ENCODE peak calls at places on chromosomes 13 and 19, in five cellular contexts. W, V, G, D and M are unnamed samples.
A peak's percentile ranks its signal among the peaks of the same experiment; 100 is the strongest.

GRCh38 chr13:64662887-64663593 is 2567.1 kb downstream of the PCDH9 start:
- DNase-seq in W (no peak), V (no peak), G (no peak), D (no peak), M (no peak)

GRCh38 chr13:51803018-51803417 is 945 bp downstream of the DHRS12 start:
- DNase-seq in W (peak; percentile 54), V (no peak), G (no peak), D (no peak), M (no peak)

GRCh38 chr13:46392967-46393366 is 5.9 kb upstream of the RUBCNL start:
- DNase-seq in W (no peak), V (no peak), G (no peak), D (no peak), M (no peak)

GRCh38 chr13:110312669-110313031 is 5.6 kb downstream of the COL4A2 start:
- DNase-seq in W (no peak), V (no peak), G (peak; percentile 93), D (no peak), M (no peak)

GRCh38 chr19:34972163-34972705 is 8.2 kb upstream of the ZNF792 start:
- DNase-seq in W (no peak), V (no peak), G (no peak), D (no peak), M (no peak)

GRCh38 chr19:28929026-28929425 is 283.9 kb downstream of the UQCRFS1 start:
- DNase-seq in W (no peak), V (no peak), G (peak; percentile 38), D (no peak), M (no peak)

GRCh38 chr19:47693489-47693888 is 19.7 kb upstream of the EHD2 start:
- DNase-seq in W (no peak), V (no peak), G (no peak), D (no peak), M (no peak)

GRCh38 chr19:37655689-37656491 is 625 bp upstream of the ZFP30 start:
- DNase-seq in W (peak; percentile 87), V (peak; percentile 90), G (peak; percentile 87), D (peak; percentile 90), M (peak; percentile 80)

GRCh38 chr13:112510002-112510780 is 77.8 kb downstream of the TUBGCP3 start:
- DNase-seq in W (peak; percentile 95), V (peak; percentile 60), G (peak; percentile 67), D (peak; percentile 59), M (no peak)

GRCh38 chr13:20358022-20358421 is 125.9 kb upstream of the GJB6 start:
- DNase-seq in W (no peak), V (no peak), G (no peak), D (no peak), M (no peak)

GRCh38 chr13:98429531-98429930 is 147.4 kb downstream of the STK24 start:
- DNase-seq in W (no peak), V (no peak), G (no peak), D (no peak), M (no peak)

GRCh38 chr19:27758626-27759505 is 1454.1 kb downstream of the UQCRFS1 start:
- DNase-seq in W (no peak), V (no peak), G (no peak), D (no peak), M (no peak)
- TF ChIP-seq CTCF in W (no peak), V (no peak), G (no peak), D (no peak), M (no peak)

GRCh38 chr19:54439174-54439851 is 9.7 kb upstream of the LENG8 start:
- DNase-seq in W (peak; percentile 93), V (no peak), G (peak; percentile 37), D (peak; percentile 66), M (no peak)
- TF ChIP-seq CTCF in W (peak; percentile 71), V (peak; percentile 17), G (peak; percentile 45), D (peak; percentile 76), M (no peak)

DNA sequence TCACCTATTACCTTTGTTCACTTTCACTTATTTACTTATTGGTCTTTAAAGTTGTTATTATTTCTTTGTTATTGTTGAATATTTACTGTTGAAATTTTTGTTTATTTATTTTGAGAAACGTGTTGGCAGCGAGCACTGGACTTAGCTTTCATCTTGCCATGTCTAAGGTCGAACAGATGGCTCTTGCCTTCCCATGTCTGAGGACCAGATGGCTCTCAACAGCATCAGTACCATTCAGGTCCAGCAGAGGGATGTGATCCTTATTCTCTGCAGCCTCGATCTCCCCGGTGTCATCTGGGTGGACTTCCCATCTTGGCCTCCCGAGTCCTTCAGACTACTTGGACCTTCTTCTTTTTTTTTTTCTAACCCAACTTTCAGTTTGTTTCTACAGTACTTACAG is 1437.6 kb downstream of the UQCRFS1 start:
- DNase-seq in W (no peak), V (no peak), G (peak; percentile 11), D (peak; percentile 23), M (no peak)
- TF ChIP-seq CTCF in W (no peak), V (no peak), G (peak; percentile 40), D (peak; percentile 40), M (no peak)

DNA sequence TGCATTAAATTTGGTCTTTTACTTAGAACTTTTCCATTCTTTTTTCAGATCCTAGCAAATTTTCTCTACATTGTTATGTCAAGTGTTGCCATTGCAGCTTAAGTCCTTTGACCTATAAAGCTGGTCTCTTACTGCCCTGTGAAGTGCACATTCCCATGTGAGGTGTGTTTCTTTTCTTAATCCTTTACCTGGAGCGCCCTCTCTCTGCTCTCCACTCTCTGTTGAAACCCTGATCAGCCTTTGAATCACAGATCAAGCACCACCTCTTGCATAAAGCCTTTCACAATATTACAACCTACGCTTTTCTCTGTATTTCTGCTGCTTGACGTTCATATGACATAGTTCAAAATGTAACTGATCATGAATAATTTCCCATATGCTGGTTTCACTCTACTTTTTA is 84.8 kb downstream of the PCDH17 start:
- DNase-seq in W (peak; percentile 81), V (no peak), G (no peak), D (no peak), M (no peak)
- TF ChIP-seq CTCF in W (peak; percentile 70), V (no peak), G (no peak), D (peak; percentile 36), M (no peak)

GRCh38 chr13:32790731-32791130 is 204.5 kb downstream of the PDS5B start:
- DNase-seq in W (peak; percentile 33), V (no peak), G (no peak), D (no peak), M (no peak)
- TF ChIP-seq CTCF in W (peak; percentile 22), V (no peak), G (no peak), D (peak; percentile 35), M (no peak)

GRCh38 chr19:12606796-12607195 is 3.8 kb downstream of the ZNF490 start:
- DNase-seq in W (no peak), V (no peak), G (no peak), D (no peak), M (no peak)

GRCh38 chr19:12611361-12611699 is 610 bp downstream of the ZNF791 start:
- DNase-seq in W (peak; percentile 72), V (peak; percentile 90), G (peak; percentile 69), D (peak; percentile 65), M (no peak)

DNA sequence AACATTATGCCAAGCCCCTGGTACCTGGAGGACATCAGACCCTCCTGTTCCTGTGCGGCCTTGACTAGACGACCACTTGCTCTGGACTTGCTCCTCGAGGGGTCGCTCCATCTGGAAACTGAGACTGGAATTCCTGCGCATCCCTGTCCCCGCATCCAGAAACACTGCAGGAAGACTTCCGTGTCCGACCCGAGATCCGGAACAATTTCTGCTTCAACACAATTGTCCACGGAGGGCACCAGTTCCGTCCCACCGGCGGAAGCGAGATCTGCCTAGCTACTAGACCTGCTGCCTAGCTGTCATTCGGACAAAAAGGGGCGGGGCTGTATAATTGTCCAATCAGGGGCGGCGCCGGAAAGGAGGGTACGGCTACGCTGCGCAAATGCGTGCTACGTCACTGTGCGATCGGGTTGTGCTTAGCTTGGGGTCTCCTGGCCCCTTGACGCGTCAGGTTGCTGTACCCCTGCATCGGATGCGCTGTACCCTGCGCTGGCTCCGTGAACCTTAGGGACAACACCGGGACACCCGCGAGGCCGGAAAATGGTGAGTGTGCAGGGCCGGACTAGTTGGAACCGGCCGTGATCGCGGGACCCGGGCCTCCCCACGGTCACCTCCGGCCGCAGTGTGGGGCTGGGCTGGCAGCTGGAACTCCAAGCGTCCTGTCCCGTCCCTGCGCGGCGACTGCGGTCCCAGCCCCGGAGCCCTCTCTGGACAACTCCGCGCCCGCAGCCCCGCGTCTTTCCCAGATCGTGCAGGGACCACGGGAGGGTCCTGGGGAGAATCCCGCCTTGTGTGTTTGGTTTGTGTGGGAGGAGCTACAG is at the start of the genes ZNF490 and ZNF791:
- DNase-seq in W (peak; percentile 100), V (peak; percentile 100), G (peak; percentile 98), D (peak; percentile 99), M (peak; percentile 89)
- TF ChIP-seq CTCF in W (peak; percentile 41), V (no peak), G (no peak), D (peak; percentile 44), M (no peak)

DNA sequence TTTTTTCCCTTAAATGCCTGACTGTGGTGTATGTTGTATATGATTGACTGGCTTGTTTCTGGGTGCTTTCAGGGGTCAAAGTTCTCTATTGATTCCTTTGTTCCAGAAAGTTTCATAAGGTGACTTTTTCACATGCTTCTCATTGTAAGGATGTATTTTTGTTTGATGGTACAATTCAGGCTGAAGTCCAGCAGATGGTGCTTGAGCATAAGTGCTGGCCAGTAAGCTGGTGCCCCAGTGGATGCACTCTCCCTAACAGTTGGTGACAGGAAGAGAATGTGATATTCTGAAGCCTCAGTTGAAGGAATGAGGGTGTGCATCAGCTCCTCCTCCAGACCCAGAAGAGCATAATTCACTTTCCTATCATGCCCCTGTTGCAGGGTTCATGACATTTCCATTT is 1941.6 kb upstream of the PRR20A start:
- DNase-seq in W (peak; percentile 11), V (no peak), G (no peak), D (peak; percentile 14), M (no peak)
- TF ChIP-seq CTCF in W (peak; percentile 32), V (no peak), G (no peak), D (peak; percentile 56), M (no peak)